ENCODE peak calls at places on chromosomes 13 and 19, in eight cellular contexts. E, M, G, Q, T, V, D and R are unnamed samples.

GRCh38 chr13:42991892-42992584 is at the start of gene EPSTI1:
- DNase-seq in V (no peak), Q (peak), G (peak), T (peak), E (peak), M (peak), D (peak), R (peak)

GRCh38 chr13:30841161-30841560 is 64.9 kb upstream of the MEDAG start:
- DNase-seq in D (no peak), E (no peak), M (no peak), V (no peak), G (no peak), T (no peak), Q (no peak), R (no peak)

GRCh38 chr13:33728271-33729037 is 89.5 kb upstream of the RFC3 start:
- DNase-seq in Q (no peak), G (no peak), V (no peak), M (no peak), D (no peak), T (peak), E (peak), R (no peak)

GRCh38 chr13:31605076-31605858 is 134.1 kb upstream of the RXFP2 start:
- DNase-seq in M (no peak), G (no peak), Q (peak), T (no peak), D (no peak), E (no peak), V (no peak), R (no peak)

GRCh38 chr13:36904219-36904618 is 15.8 kb downstream of the SMAD9 start:
- DNase-seq in Q (no peak), T (no peak), V (no peak), E (no peak), M (no peak), G (no peak), D (no peak), R (no peak)

GRCh38 chr19:18439025-18439909 is 1.3 kb upstream of the ISYNA1 start:
- DNase-seq in M (no peak), V (no peak), D (peak), G (no peak), T (no peak), E (no peak), Q (no peak), R (no peak)

GRCh38 chr13:47455581-47455980 is 545.5 kb downstream of the SUCLA2 start:
- DNase-seq in M (no peak), V (no peak), Q (no peak), G (no peak), T (no peak), E (no peak), D (no peak), R (no peak)

GRCh38 chr13:44283598-44283997 is 90.0 kb upstream of the SERP2 start:
- DNase-seq in V (no peak), G (no peak), T (no peak), Q (no peak), M (no peak), D (no peak), E (no peak), R (no peak)

GRCh38 chr13:38350114-38350617 is 515 bp downstream of the UFM1 start:
- DNase-seq in M (peak), E (no peak), T (peak), Q (no peak), D (peak), V (peak), G (peak), R (no peak)

GRCh38 chr19:30690935-30691505 is 318.8 kb downstream of the ZNF536 start:
- DNase-seq in E (no peak), V (no peak), M (no peak), G (no peak), T (peak), Q (no peak), D (no peak), R (no peak)

GRCh38 chr13:112874751-112875300 is 94.2 kb upstream of the MCF2L start:
- DNase-seq in D (no peak), G (no peak), E (no peak), Q (no peak), M (no peak), T (peak), V (no peak), R (no peak)

GRCh38 chr13:110819203-110820014 is 95.5 kb downstream of the ANKRD10 start:
- DNase-seq in G (peak), M (peak), V (peak), E (peak), Q (no peak), T (peak), D (peak), R (peak)

GRCh38 chr19:18697680-18698079 is 14.2 kb downstream of the CRTC1 start:
- DNase-seq in G (peak), E (no peak), M (no peak), D (no peak), T (no peak), V (no peak), Q (no peak), R (no peak)

GRCh38 chr13:113029061-113029445 is 60.0 kb downstream of the MCF2L start:
- DNase-seq in M (no peak), V (no peak), D (no peak), G (no peak), T (no peak), E (no peak), Q (no peak), R (no peak)

GRCh38 chr19:38247734-38248268 is 8.4 kb downstream of the PPP1R14A start:
- DNase-seq in T (no peak), G (no peak), V (no peak), M (no peak), E (no peak), D (no peak), Q (no peak), R (no peak)

GRCh38 chr13:98449273-98449672 is 127.6 kb downstream of the STK24 start:
- DNase-seq in G (no peak), M (no peak), E (no peak), T (no peak), D (no peak), Q (no peak), V (no peak), R (no peak)

GRCh38 chr13:45238945-45239795 is 38.3 kb upstream of the KCTD4 start:
- DNase-seq in E (no peak), Q (no peak), G (no peak), D (no peak), M (no peak), T (no peak), V (no peak), R (no peak)

GRCh38 chr13:24709186-24709913 is 29.1 kb downstream of the ATP12A start:
- DNase-seq in G (no peak), Q (no peak), M (no peak), D (no peak), V (no peak), T (no peak), E (no peak), R (no peak)

GRCh38 chr19:3580156-3580955 is 4.9 kb upstream of the GIPC3 start:
- DNase-seq in V (no peak), G (no peak), D (peak), M (no peak), Q (no peak), T (no peak), E (peak), R (no peak)

GRCh38 chr19:49637865-49638350 is 2.0 kb downstream of the RRAS start:
- DNase-seq in M (peak), E (peak), Q (peak), T (peak), D (peak), G (peak), V (no peak), R (no peak)

GRCh38 chr19:49640113-49640898 is at the start of gene RRAS:
- DNase-seq in Q (peak), V (peak), E (peak), D (peak), M (peak), T (peak), G (peak), R (peak)

GRCh38 chr19:49638360-49638759 is 1.6 kb downstream of the RRAS start:
- DNase-seq in M (no peak), E (peak), T (no peak), D (peak), V (no peak), G (no peak), Q (no peak), R (no peak)

GRCh38 chr19:49641688-49642487 is at the start of gene SCAF1:
- DNase-seq in V (peak), Q (peak), M (peak), T (peak), D (peak), G (peak), E (peak), R (peak)

GRCh38 chr19:49639401-49640112 is 386 bp downstream of the RRAS start:
- DNase-seq in T (peak), V (no peak), M (no peak), E (no peak), G (no peak), Q (no peak), D (no peak), R (no peak)
- H3K27ac ChIP-seq in T (peak), V (peak), M (peak), E (peak), G (peak), Q (peak), D (peak), R (peak)

GRCh38 chr19:41221514-41222205 is 2.6 kb downstream of the AXL start:
- DNase-seq in T (no peak), G (no peak), E (no peak), M (no peak), Q (no peak), V (no peak), D (no peak), R (no peak)
- TF ChIP-seq POLR2A in T (no peak), G (no peak), E (peak), M (no peak), Q (no peak), V (no peak), D (no peak), R (no peak)

GRCh38 chr19:39402417-39403297 is 4.0 kb upstream of the ZFP36 start:
- DNase-seq in V (peak), G (peak), Q (peak), D (peak), E (peak), M (peak), T (peak), R (peak)
- TF ChIP-seq POLR2AphosphoS5 in V (peak), G (peak), Q (peak), D (peak), E (peak), M (peak), T (peak), R (peak)

GRCh38 chr19:29687244-29687896 is 22.1 kb downstream of the PLEKHF1 start:
- DNase-seq in Q (no peak), G (no peak), E (no peak), T (peak), V (no peak), D (peak), M (no peak), R (no peak)
- H3K27ac ChIP-seq in Q (peak), G (peak), E (no peak), T (peak), V (no peak), D (peak), M (peak), R (peak)

GRCh38 chr13:28138012-28138755 is at the start of gene PAN3:
- DNase-seq in M (peak), T (peak), E (peak), D (peak), V (peak), Q (peak), G (peak), R (no peak)
- TF ChIP-seq POLR2A in M (no peak), T (peak), E (peak), D (peak), V (peak), Q (no peak), G (peak), R (peak)